ENCODE peak calls at places on chromosomes 12 and 14, in eight cellular contexts. A is fibroblast of the aortic adventitia, G is GM12865, M is progenitor cell of endocrine pancreas, W is PC-3, R is psoas muscle, H is cardiac muscle cell, I is activated B cell treated with CpG ODN at 0.5 μM for 24 hours. Y is an unnamed sample.

GRCh38 chr12:124477109-124477915 is 90.1 kb downstream of the NCOR2 start:
- DNase-seq in G (peak; percentile 73), H (no peak), A (no peak), W (no peak), I (no peak), M (no peak), R (no peak), Y (no peak)

GRCh38 chr14:70886421-70887206 is 20.6 kb upstream of the PCNX1 start:
- DNase-seq in W (no peak), G (peak; percentile 93), R (no peak), H (no peak), M (no peak), I (peak; percentile 19), A (no peak), Y (no peak)

GRCh38 chr14:63891148-63891964 is 38.6 kb downstream of the SYNE2 start:
- DNase-seq in H (peak; percentile 48), G (no peak), W (no peak), I (no peak), A (peak; percentile 14), M (no peak), R (no peak), Y (no peak)

GRCh38 chr12:62983594-62983993 is 48.6 kb upstream of the PPM1H start:
- DNase-seq in R (no peak), H (no peak), M (no peak), W (peak; percentile 39), G (peak; percentile 37), I (no peak), A (no peak), Y (no peak)

GRCh38 chr12:32312049-32312670 is 87.2 kb upstream of the FGD4 start:
- DNase-seq in R (no peak), A (peak; percentile 84), H (peak; percentile 84), M (no peak), W (peak; percentile 68), G (peak; percentile 74), I (no peak), Y (no peak)

GRCh38 chr12:98578821-98579220 is 14.7 kb upstream of the SLC25A3 start:
- DNase-seq in M (no peak), H (no peak), W (no peak), A (no peak), I (no peak), R (no peak), G (no peak), Y (no peak)

GRCh38 chr12:81257952-81258551 is 180.2 kb downstream of the ACSS3 start:
- DNase-seq in R (no peak), G (peak; percentile 60), I (no peak), A (peak; percentile 68), M (no peak), H (peak; percentile 67), W (peak; percentile 66), Y (no peak)

GRCh38 chr14:88551094-88551870 is 3.5 kb downstream of the PTPN21 start:
- DNase-seq in W (peak; percentile 90), I (peak; percentile 38), H (peak; percentile 92), G (no peak), M (peak; percentile 59), R (peak; percentile 85), A (peak; percentile 89), Y (peak; percentile 49)

GRCh38 chr14:95183532-95184412 is 26.4 kb upstream of the DICER1 start:
- DNase-seq in W (no peak), A (no peak), I (no peak), G (no peak), M (no peak), H (peak; percentile 50), R (no peak), Y (no peak)

GRCh38 chr12:55973598-55974307 is at the start of gene RAB5B:
- DNase-seq in M (peak; percentile 95), W (peak; percentile 100), A (peak; percentile 100), H (peak; percentile 100), I (peak; percentile 83), R (peak; percentile 99), G (peak; percentile 100), Y (peak; percentile 93)

GRCh38 chr12:95908573-95908972 is 33.8 kb downstream of the CCDC38 start:
- DNase-seq in A (peak; percentile 87), M (no peak), W (peak; percentile 39), R (no peak), I (no peak), H (peak; percentile 77), G (no peak), Y (no peak)

GRCh38 chr14:42222924-42223471 is 616.3 kb downstream of the LRFN5 start:
- DNase-seq in I (no peak), A (peak; percentile 79), M (no peak), W (peak; percentile 87), H (peak; percentile 49), G (peak; percentile 82), R (no peak), Y (no peak)

GRCh38 chr12:132618683-132619043 is at the start of gene P2RX2:
- DNase-seq in W (no peak), H (no peak), M (no peak), A (no peak), I (no peak), R (no peak), G (no peak), Y (no peak)

GRCh38 chr14:86714153-86714552 is 1184.2 kb downstream of the FLRT2 start:
- DNase-seq in A (no peak), G (no peak), R (no peak), I (no peak), M (no peak), W (no peak), H (no peak), Y (no peak)

GRCh38 chr14:65052832-65053231 is 49.5 kb downstream of the MAX start:
- DNase-seq in A (no peak), H (no peak), G (no peak), R (no peak), M (no peak), W (no peak), I (no peak), Y (no peak)

GRCh38 chr14:93322886-93323596 is 9.8 kb downstream of the BTBD7 start:
- DNase-seq in A (no peak), W (no peak), M (no peak), G (no peak), R (no peak), I (no peak), H (no peak), Y (no peak)

DNA sequence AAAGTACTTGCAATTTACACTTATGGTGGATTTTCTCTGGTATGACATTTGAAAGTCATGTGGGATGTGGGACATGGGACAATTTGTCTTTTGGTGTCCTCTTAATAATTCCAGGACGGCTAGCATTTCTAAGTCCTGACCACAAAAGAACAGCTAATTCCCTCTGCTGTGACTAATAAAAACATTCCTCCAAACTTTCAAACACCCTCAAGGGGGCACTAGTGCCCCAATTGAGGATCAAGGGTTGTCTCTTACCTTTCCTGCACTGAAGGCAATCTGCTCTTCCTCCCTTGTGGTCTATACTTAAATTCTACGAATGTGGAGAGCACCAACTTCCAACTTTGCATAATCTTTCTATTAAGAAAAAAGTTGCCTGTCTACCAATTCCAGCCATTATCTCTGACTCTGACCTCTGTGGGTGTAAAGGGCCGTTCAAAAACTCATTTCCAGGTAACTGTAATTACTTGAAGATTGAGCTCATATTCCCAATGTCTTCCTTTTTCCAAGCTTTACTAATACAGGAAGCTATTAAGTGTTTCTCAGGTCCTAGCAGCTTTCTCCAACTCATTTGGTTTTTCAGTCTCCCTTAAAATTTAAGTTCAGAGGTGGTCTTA is 210.2 kb downstream of the PTPRO start:
- DNase-seq in A (peak; percentile 84), R (no peak), G (peak; percentile 66), H (peak; percentile 83), W (peak; percentile 77), I (no peak), M (no peak), Y (no peak)
- TF ChIP-seq CTCF in A (peak; percentile 73), R (peak; percentile 31), G (peak; percentile 63), H (peak; percentile 61), W (peak; percentile 77), I (peak; percentile 84), M (peak; percentile 59), Y (peak; percentile 19)

GRCh38 chr14:20346713-20347112 is 3.3 kb downstream of the PARP2 start:
- DNase-seq in G (no peak), R (no peak), A (no peak), H (no peak), M (no peak), W (no peak), I (no peak), Y (no peak)

GRCh38 chr14:20343855-20344205 is 395 bp downstream of the PARP2 start:
- DNase-seq in A (peak; percentile 49), I (no peak), G (no peak), M (no peak), W (peak; percentile 32), H (peak; percentile 40), R (no peak), Y (no peak)

GRCh38 chr14:20347747-20348146 is 4.3 kb downstream of the PARP2 start:
- DNase-seq in G (no peak), W (no peak), A (no peak), M (no peak), H (no peak), I (no peak), R (no peak), Y (no peak)

GRCh38 chr14:20345366-20345765 is 1.9 kb downstream of the PARP2 start:
- DNase-seq in H (no peak), I (no peak), G (no peak), M (no peak), R (no peak), W (no peak), A (no peak), Y (no peak)

GRCh38 chr14:20343092-20343854 is at the start of gene PARP2:
- DNase-seq in M (peak; percentile 98), A (peak; percentile 100), H (peak; percentile 100), R (peak; percentile 97), W (peak; percentile 100), G (peak; percentile 100), I (peak; percentile 87), Y (peak; percentile 83)
- TF ChIP-seq CTCF in M (no peak), A (no peak), H (no peak), R (peak; percentile 8), W (no peak), G (no peak), I (no peak), Y (no peak)

GRCh38 chr12:106223485-106224391 is 24.1 kb downstream of the CKAP4 start:
- DNase-seq in A (peak; percentile 72), G (peak; percentile 68), I (peak; percentile 49), H (peak; percentile 75), W (peak; percentile 89), R (peak; percentile 67), M (peak; percentile 67), Y (peak; percentile 63)

GRCh38 chr12:106220561-106220960 is 27.3 kb downstream of the CKAP4 start:
- DNase-seq in A (no peak), R (no peak), G (no peak), M (no peak), I (no peak), W (no peak), H (no peak), Y (no peak)

GRCh38 chr12:106226884-106227640 is 20.8 kb downstream of the CKAP4 start:
- DNase-seq in A (peak; percentile 82), W (peak; percentile 87), H (peak; percentile 74), R (no peak), G (peak; percentile 56), I (no peak), M (no peak), Y (no peak)

GRCh38 chr12:106227641-106228319 is 20.0 kb downstream of the CKAP4 start:
- DNase-seq in W (peak; percentile 65), R (no peak), A (peak; percentile 24), I (no peak), M (no peak), G (peak; percentile 43), H (peak; percentile 24), Y (no peak)

GRCh38 chr12:106224392-106224706 is 23.5 kb downstream of the CKAP4 start:
- DNase-seq in R (no peak), W (no peak), A (no peak), H (no peak), M (no peak), G (no peak), I (no peak), Y (no peak)
- TF ChIP-seq CTCF in R (no peak), W (peak; percentile 14), A (no peak), H (no peak), M (no peak), G (no peak), I (no peak), Y (peak; percentile 28)

GRCh38 chr12:25677180-25677937 is 124.3 kb upstream of the LMNTD1 start:
- DNase-seq in W (peak; percentile 46), I (no peak), G (no peak), M (no peak), A (no peak), R (no peak), H (peak; percentile 43), Y (no peak)
- TF ChIP-seq CTCF in W (peak; percentile 52), I (no peak), G (no peak), M (no peak), A (no peak), R (no peak), H (peak; percentile 37), Y (no peak)